ENCODE peak calls at places on chromosome 9, in four cellular contexts. A is SJCRH30, F is skeletal muscle cell, J is choroid plexus epithelial cell. H is an unnamed sample.

GRCh38 chr9:115691686-115692085 is 461.9 kb upstream of the PAPPA start:
- DNase-seq in J (peak; percentile 60), A (no peak), F (peak; percentile 66), H (peak; percentile 71)

GRCh38 chr9:13378171-13378570 is 98.7 kb upstream of the MPDZ start:
- DNase-seq in A (no peak), J (peak; percentile 8), F (no peak), H (peak; percentile 15)

GRCh38 chr9:70902705-70903131 is 218.7 kb downstream of the TRPM3 start:
- DNase-seq in A (peak; percentile 22), J (peak; percentile 98), F (peak; percentile 99), H (peak; percentile 99)

GRCh38 chr9:99166149-99166548 is 55.6 kb downstream of the ALG2 start:
- DNase-seq in A (no peak), J (no peak), F (no peak), H (no peak)

GRCh38 chr9:136901516-136902258 is 15.4 kb downstream of the TRAF2 start:
- DNase-seq in A (no peak), F (no peak), J (peak; percentile 59), H (peak; percentile 19)

GRCh38 chr9:137162505-137163100 is 7.2 kb downstream of the LRRC26 start:
- DNase-seq in F (no peak), A (no peak), J (no peak), H (no peak)

GRCh38 chr9:18238254-18238653 is 235.7 kb upstream of the ADAMTSL1 start:
- DNase-seq in J (peak; percentile 93), A (no peak), F (peak; percentile 77), H (peak; percentile 76)

GRCh38 chr9:110526426-110526825 is 53.1 kb downstream of the SVEP1 start:
- DNase-seq in A (no peak), F (peak; percentile 87), J (peak; percentile 77), H (peak; percentile 50)

GRCh38 chr9:2722715-2723114 is 5.4 kb downstream of the KCNV2 start:
- DNase-seq in J (peak; percentile 42), A (peak; percentile 82), F (peak; percentile 34), H (peak; percentile 58)

GRCh38 chr9:129860653-129861446 is 25.6 kb downstream of the USP20 start:
- DNase-seq in F (no peak), A (no peak), J (no peak), H (no peak)

GRCh38 chr9:110148384-110148783 is 59.6 kb downstream of the C9orf152 start:
- DNase-seq in A (no peak), J (peak; percentile 67), F (no peak), H (peak; percentile 50)

GRCh38 chr9:115595951-115596742 is 478.2 kb upstream of the TNC start:
- DNase-seq in J (peak; percentile 100), A (peak; percentile 90), F (peak; percentile 97), H (peak; percentile 98)

GRCh38 chr9:95058795-95059386 is 258.6 kb downstream of the FANCC start:
- DNase-seq in A (peak; percentile 23), J (peak; percentile 33), F (no peak), H (peak; percentile 23)
- H3K4me3 ChIP-seq in A (no peak overlapping the region), J (no peak overlapping the region), F (no peak overlapping the region), H (no peak overlapping the region)

GRCh38 chr9:92392690-92393089 is 11.7 kb downstream of the OGN start:
- DNase-seq in A (no peak), F (no peak), J (peak; percentile 15), H (no peak)

GRCh38 chr9:92397853-92398252 is 6.5 kb downstream of the OGN start:
- DNase-seq in J (no peak), F (no peak), A (no peak), H (no peak)

GRCh38 chr9:92395617-92396016 is 8.8 kb downstream of the OGN start:
- DNase-seq in F (no peak), J (no peak), A (no peak), H (no peak)

DNA sequence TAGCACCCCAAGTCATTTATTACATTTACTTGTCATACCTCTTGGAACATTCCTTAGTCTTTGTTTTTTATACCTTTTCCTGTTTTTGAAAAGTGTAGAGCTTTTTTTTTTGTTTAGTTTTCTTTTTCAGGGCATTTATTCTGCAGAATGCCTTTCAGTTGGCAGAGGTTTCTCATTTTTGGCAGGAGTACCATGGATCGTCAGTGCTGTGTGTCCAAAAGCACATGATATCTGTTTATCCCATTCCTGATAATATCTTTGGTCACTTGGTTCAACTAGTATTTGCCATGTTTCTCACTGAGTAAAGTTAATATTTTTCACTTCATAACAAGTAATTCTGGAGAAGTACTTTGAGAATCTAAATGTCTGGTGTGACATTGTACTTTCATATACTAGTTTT is 10.7 kb downstream of the OGN start:
- DNase-seq in A (no peak), F (no peak), J (no peak), H (no peak)
- H3K4me3 ChIP-seq in A (no peak overlapping the region), F (no peak overlapping the region), J (no peak overlapping the region), H (no peak overlapping the region)

GRCh38 chr9:77807295-77807694 is 159.2 kb upstream of the GNA14 start:
- DNase-seq in A (peak; percentile 9), J (peak; percentile 98), F (peak; percentile 96), H (peak; percentile 73)

GRCh38 chr9:77805810-77806209 is 157.7 kb upstream of the GNA14 start:
- DNase-seq in J (no peak), A (no peak), F (no peak), H (no peak)

GRCh38 chr9:77808750-77809079 is 160.6 kb upstream of the GNA14 start:
- DNase-seq in F (no peak), A (no peak), J (no peak), H (no peak)

GRCh38 chr9:77807846-77808749 is 160.0 kb upstream of the GNA14 start:
- DNase-seq in A (no peak), J (peak; percentile 35), F (no peak), H (no peak)

GRCh38 chr9:77806697-77807096 is 158.6 kb upstream of the GNA14 start:
- DNase-seq in A (no peak), F (no peak), J (no peak), H (no peak)
- H3K4me3 ChIP-seq in A (no peak overlapping the region), F (no peak overlapping the region), J (no peak overlapping the region), H (no peak overlapping the region)

GRCh38 chr9:16102154-16102553 is 549.3 kb downstream of the CCDC171 start:
- DNase-seq in A (no peak), J (no peak), F (no peak), H (no peak)
- H3K4me3 ChIP-seq in A (no peak overlapping the region), J (no peak overlapping the region), F (no peak overlapping the region), H (no peak overlapping the region)

DNA sequence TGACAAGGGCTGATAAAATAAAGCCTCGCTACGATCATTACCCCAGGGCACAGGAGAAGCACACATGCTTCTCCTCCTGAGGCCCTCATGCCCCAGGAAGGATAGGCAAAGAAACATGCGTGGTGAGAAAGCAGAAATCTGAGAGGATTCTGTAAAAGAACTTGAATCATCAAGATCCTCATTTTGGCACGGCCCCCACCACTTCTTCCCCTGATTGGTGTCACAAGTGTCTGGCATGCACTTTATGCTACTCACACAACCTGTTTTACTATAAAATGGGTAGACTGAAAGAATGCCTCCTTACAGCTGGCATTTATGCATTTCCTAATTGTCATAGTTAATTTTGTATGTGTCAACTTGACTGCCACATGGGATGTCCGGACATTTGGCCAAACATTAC is 32.1 kb downstream of the PCA3 start:
- DNase-seq in J (no peak), A (no peak), F (no peak), H (no peak)
- H3K4me3 ChIP-seq in J (no peak overlapping the region), A (no peak overlapping the region), F (no peak overlapping the region), H (no peak overlapping the region)

H was measured in astrocyte of the spinal cord.